ENCODE peak calls at places on chromosomes 16 and 17, in nine cellular contexts. G is HCT116, M is tibial artery, I is tibial nerve, Y is neuronal stem cell, K is PC-9, H is IMR-90, S is uterus, E is heart right ventricle. D is an unnamed sample. For H3K4me1 and H3K27me3, the result is how much of the 10 kb centered on the place peaks cover.

GRCh38 chr16:81610936-81611335 is 166.3 kb downstream of the CMIP start:
- DNase-seq in Y (no peak), M (no peak), S (no peak), I (no peak), E (no peak), K (no peak), G (no peak), H (no peak), D (no peak)

GRCh38 chr16:54407596-54407995 is 121.0 kb upstream of the IRX3 start:
- DNase-seq in Y (no peak), S (no peak), H (peak), G (no peak), M (no peak), I (no peak), K (no peak), E (no peak), D (peak)

GRCh38 chr16:70253291-70254094 is 1.8 kb upstream of the EXOSC6 start:
- DNase-seq in I (peak), Y (peak), M (no peak), H (peak), E (peak), K (no peak), S (no peak), G (peak), D (peak)

GRCh38 chr16:13480801-13481200 is 439.2 kb upstream of the ERCC4 start:
- DNase-seq in E (no peak), S (no peak), Y (no peak), K (peak), G (no peak), M (no peak), H (no peak), I (no peak), D (no peak)

GRCh38 chr16:4924593-4925378 is 12.2 kb downstream of the PPL start:
- DNase-seq in E (no peak), Y (no peak), G (no peak), K (peak), M (no peak), I (no peak), H (no peak), S (no peak), D (no peak)

GRCh38 chr17:4577386-4577993 is 6.8 kb upstream of the SMTNL2 start:
- DNase-seq in M (no peak), G (no peak), S (no peak), I (no peak), E (no peak), H (no peak), Y (no peak), K (no peak), D (peak)

GRCh38 chr17:29113334-29113733 is 66.9 kb downstream of the MYO18A start:
- DNase-seq in I (no peak), H (no peak), G (no peak), K (no peak), E (no peak), S (no peak), M (no peak), Y (no peak), D (no peak)

GRCh38 chr16:81221731-81222130 is 16.8 kb upstream of the BCO1 start:
- DNase-seq in I (no peak), M (no peak), K (no peak), G (no peak), H (no peak), Y (no peak), S (no peak), E (no peak), D (no peak)

GRCh38 chr17:44900894-44901293 is 1.6 kb upstream of the EFTUD2 start:
- DNase-seq in M (peak), S (no peak), I (no peak), Y (no peak), G (no peak), E (no peak), H (peak), K (peak), D (peak)

GRCh38 chr16:31734265-31734664 is 139.3 kb upstream of the ZNF267 start:
- DNase-seq in H (no peak), S (no peak), M (no peak), Y (no peak), I (no peak), G (no peak), K (no peak), E (no peak), D (no peak)

GRCh38 chr17:58330997-58331814 is 2.6 kb upstream of the TSPOAP1 start:
- DNase-seq in Y (no peak), I (no peak), S (no peak), G (no peak), H (no peak), K (no peak), E (no peak), M (no peak), D (no peak)

GRCh38 chr16:17018715-17019014 is 452.1 kb downstream of the XYLT1 start:
- DNase-seq in E (no peak), G (no peak), H (no peak), K (no peak), Y (no peak), I (no peak), M (no peak), S (no peak), D (no peak)

GRCh38 chr16:11526921-11527320 is 59.8 kb downstream of the LITAF start:
- DNase-seq in I (no peak), Y (no peak), S (no peak), E (no peak), K (no peak), H (no peak), M (peak), G (no peak), D (peak)

GRCh38 chr17:55238931-55239297 is 25.8 kb upstream of the HLF start:
- DNase-seq in M (no peak), I (no peak), H (no peak), Y (no peak), K (no peak), E (peak), G (no peak), S (no peak), D (no peak)

GRCh38 chr17:4074831-4075495 is 67.9 kb downstream of the ZZEF1 start:
- DNase-seq in I (no peak), S (no peak), H (peak), E (no peak), Y (peak), K (peak), G (peak), M (no peak), D (peak)

GRCh38 chr17:32445075-32445427 is 741 bp downstream of the PSMD11 start:
- DNase-seq in G (no peak), H (peak), I (no peak), M (no peak), S (no peak), K (peak), Y (no peak), E (peak), D (peak)

GRCh38 chr17:49482144-49482817 is 12.8 kb upstream of the NGFR start:
- DNase-seq in E (no peak), Y (no peak), G (no peak), H (peak), M (no peak), S (no peak), I (no peak), K (no peak), D (no peak)

GRCh38 chr17:64216385-64217248 is 46.4 kb downstream of the TEX2 start:
- DNase-seq in E (peak), S (peak), H (peak), Y (no peak), M (no peak), I (peak), G (no peak), K (no peak), D (no peak)

GRCh38 chr17:79976451-79976850 is 59.2 kb downstream of the TBC1D16 start:
- DNase-seq in Y (no peak), E (no peak), I (no peak), G (no peak), M (peak), H (no peak), S (peak), K (no peak), D (no peak)

GRCh38 chr17:50095626-50096037 is 481 bp downstream of the PDK2 start:
- DNase-seq in H (no peak), I (no peak), E (no peak), S (no peak), G (no peak), Y (no peak), K (no peak), M (no peak), D (no peak)

GRCh38 chr16:68235882-68236803 is at the start of gene ESRP2:
- DNase-seq in M (peak), G (peak), H (no peak), Y (no peak), S (peak), E (no peak), K (peak), I (no peak), D (peak)

GRCh38 chr17:72308744-72309395 is 188.1 kb downstream of the SOX9 start:
- DNase-seq in S (no peak), G (no peak), E (no peak), Y (no peak), M (no peak), K (no peak), H (peak), I (no peak), D (no peak)

GRCh38 chr16:14202697-14203096 is 131.6 kb downstream of the MRTFB start:
- DNase-seq in Y (no peak), S (no peak), I (no peak), K (no peak), M (no peak), G (peak), H (no peak), E (no peak), D (no peak)

GRCh38 chr16:25212636-25213035 is 4.1 kb upstream of the AQP8 start:
- DNase-seq in E (no peak), M (no peak), K (no peak), S (no peak), I (no peak), G (no peak), Y (no peak), H (no peak), D (no peak)

GRCh38 chr17:1511756-1512321 is 4.6 kb downstream of the INPP5K start:
- DNase-seq in E (peak), S (no peak), M (peak), G (no peak), I (no peak), Y (no peak), H (no peak), K (no peak), D (no peak)

GRCh38 chr17:3965123-3965800 is 1.0 kb upstream of the ATP2A3 start:
- DNase-seq in H (no peak), S (no peak), G (peak), M (peak), E (peak), K (peak), Y (peak), I (peak), D (peak)

GRCh38 chr17:2931901-2932300 is 131.5 kb downstream of the OR1D5 start:
- DNase-seq in E (no peak), Y (no peak), M (no peak), H (no peak), I (no peak), K (no peak), S (no peak), G (no peak), D (no peak)

GRCh38 chr16:56451753-56452689 is 667 bp downstream of the OGFOD1 start:
- DNase-seq in I (no peak), H (peak), G (peak), E (peak), M (peak), Y (no peak), S (no peak), K (peak), D (peak)

GRCh38 chr16:68806422-68806821 is 36.9 kb upstream of the TANGO6 start:
- DNase-seq in I (no peak), H (no peak), E (no peak), M (no peak), Y (no peak), S (no peak), G (no peak), K (no peak), D (no peak)

GRCh38 chr16:57797526-57798266 is 4.6 kb downstream of the KIFC3 start:
- DNase-seq in M (no peak), G (no peak), E (no peak), I (no peak), K (peak), Y (no peak), S (no peak), H (no peak), D (no peak)

GRCh38 chr17:58120195-58120822 is 27.9 kb upstream of the OR4D1 start:
- DNase-seq in G (peak), H (peak), E (peak), I (peak), S (no peak), K (peak), M (no peak), Y (peak), D (peak)

GRCh38 chr17:27294689-27295630 is 1.0 kb downstream of the WSB1 start:
- DNase-seq in H (peak), M (peak), I (peak), E (peak), S (peak), K (peak), Y (peak), G (peak), D (peak)

GRCh38 chr17:21252875-21253645 is at the start of gene NATD1:
- DNase-seq in M (peak), S (peak), K (peak), I (peak), Y (peak), E (peak), G (peak), H (peak), D (peak)

GRCh38 chr16:61862756-61863155 is 173.5 kb downstream of the CDH8 start:
- DNase-seq in E (no peak), Y (no peak), G (no peak), M (no peak), K (no peak), S (no peak), I (no peak), H (no peak), D (no peak)

GRCh38 chr16:61862221-61862620 is 174.0 kb downstream of the CDH8 start:
- DNase-seq in E (no peak), I (no peak), S (no peak), M (no peak), Y (no peak), G (no peak), K (no peak), H (no peak), D (no peak)

GRCh38 chr16:61858996-61859395 is 177.2 kb downstream of the CDH8 start:
- DNase-seq in H (no peak), M (no peak), I (no peak), K (no peak), G (no peak), E (no peak), S (no peak), Y (no peak), D (no peak)
- H3K4me1 ChIP-seq in H (under half), M (under half), I (under half), K (under half), G (under half), E (under half), S (under half), Y (under half), D (under half)

GRCh38 chr16:53073053-53073452 is 18.3 kb downstream of the CHD9 start:
- DNase-seq in M (no peak), G (no peak), I (no peak), H (no peak), S (no peak), E (no peak), K (no peak), Y (no peak), D (no peak)

GRCh38 chr16:53069772-53070171 is 15.0 kb downstream of the CHD9 start:
- DNase-seq in M (no peak), I (no peak), S (no peak), Y (no peak), H (no peak), K (no peak), E (no peak), G (no peak), D (no peak)

GRCh38 chr16:53068423-53068833 is 13.6 kb downstream of the CHD9 start:
- DNase-seq in K (no peak), Y (no peak), S (no peak), M (no peak), H (no peak), E (no peak), I (no peak), G (no peak), D (no peak)

GRCh38 chr16:53067675-53068074 is 12.9 kb downstream of the CHD9 start:
- DNase-seq in S (no peak), H (no peak), Y (no peak), G (no peak), M (no peak), I (no peak), K (no peak), E (no peak), D (no peak)

GRCh38 chr16:53071748-53072301 is 17.0 kb downstream of the CHD9 start:
- DNase-seq in G (no peak), Y (no peak), I (peak), S (peak), E (peak), M (peak), K (no peak), H (no peak), D (peak)
- H3K27ac ChIP-seq in G (no peak), Y (peak), I (peak), S (peak), E (peak), M (no peak), K (no peak), H (no peak), D (no peak)

DNA sequence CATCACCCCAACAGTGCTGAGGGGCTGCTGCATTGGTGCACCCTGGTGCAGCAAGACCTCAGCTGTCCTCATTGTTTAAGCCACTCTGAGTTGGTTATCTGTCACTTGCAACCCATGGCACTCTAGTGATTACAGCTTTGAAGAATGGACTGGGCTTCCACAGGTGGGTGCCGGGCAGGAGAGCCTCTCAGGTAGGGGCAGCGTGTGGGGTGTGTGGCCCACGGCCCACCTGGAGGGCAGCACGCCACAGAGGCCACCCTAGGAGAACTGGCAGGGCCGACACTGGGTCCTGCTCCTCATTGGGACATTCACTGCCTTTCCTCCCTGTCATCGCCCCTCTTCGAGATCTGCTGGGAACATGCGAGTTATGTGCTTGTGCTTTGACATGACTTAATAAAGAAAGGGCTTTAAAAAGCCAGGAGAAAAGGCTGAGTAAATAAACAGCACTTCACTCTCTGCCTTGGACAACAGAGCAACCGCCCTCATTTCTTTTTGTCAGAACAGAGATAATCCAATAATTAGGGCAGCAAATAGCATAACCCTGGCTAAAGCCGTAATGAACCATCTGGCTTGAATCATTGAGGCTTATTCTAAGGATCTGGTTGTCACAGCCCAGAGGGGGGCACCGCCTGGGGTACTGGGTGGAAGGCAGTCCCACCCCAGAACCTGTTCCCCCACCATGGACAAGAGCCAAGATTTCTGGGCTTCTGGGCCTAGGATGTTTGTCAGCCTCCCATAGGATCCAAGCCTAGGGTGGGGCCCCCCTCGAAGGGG is 3.0 kb downstream of the DOC2B start:
- DNase-seq in K (no peak), H (no peak), S (no peak), I (no peak), Y (no peak), G (no peak), E (no peak), M (no peak), D (no peak)
- H3K27me3 ChIP-seq in K (under half), H (half or more), S (under half), I (under half), Y (under half), G (under half), E (under half), M (half or more), D (under half)

GRCh38 chr17:40596261-40596919 is 31.1 kb upstream of the CCR7 start:
- DNase-seq in E (no peak), I (no peak), K (no peak), G (peak), S (no peak), H (peak), M (no peak), Y (no peak), D (no peak)

GRCh38 chr17:40600486-40601046 is 35.3 kb upstream of the CCR7 start:
- DNase-seq in G (peak), Y (no peak), K (peak), S (no peak), I (no peak), M (no peak), H (no peak), E (no peak), D (no peak)

GRCh38 chr17:40597168-40598020 is 32.1 kb upstream of the CCR7 start:
- DNase-seq in Y (no peak), E (no peak), H (no peak), K (no peak), I (no peak), M (no peak), S (no peak), G (no peak), D (no peak)

GRCh38 chr17:40598928-40599627 is 33.8 kb upstream of the CCR7 start:
- DNase-seq in K (no peak), M (peak), S (peak), H (peak), E (peak), I (peak), Y (no peak), G (no peak), D (no peak)

GRCh38 chr17:40598021-40598927 is 33.0 kb upstream of the CCR7 start:
- DNase-seq in G (no peak), K (no peak), M (peak), I (no peak), S (no peak), H (no peak), Y (no peak), E (no peak), D (no peak)
- H3K4me1 ChIP-seq in G (under half), K (under half), M (under half), I (under half), S (under half), H (under half), Y (under half), E (under half), D (under half)

DNA sequence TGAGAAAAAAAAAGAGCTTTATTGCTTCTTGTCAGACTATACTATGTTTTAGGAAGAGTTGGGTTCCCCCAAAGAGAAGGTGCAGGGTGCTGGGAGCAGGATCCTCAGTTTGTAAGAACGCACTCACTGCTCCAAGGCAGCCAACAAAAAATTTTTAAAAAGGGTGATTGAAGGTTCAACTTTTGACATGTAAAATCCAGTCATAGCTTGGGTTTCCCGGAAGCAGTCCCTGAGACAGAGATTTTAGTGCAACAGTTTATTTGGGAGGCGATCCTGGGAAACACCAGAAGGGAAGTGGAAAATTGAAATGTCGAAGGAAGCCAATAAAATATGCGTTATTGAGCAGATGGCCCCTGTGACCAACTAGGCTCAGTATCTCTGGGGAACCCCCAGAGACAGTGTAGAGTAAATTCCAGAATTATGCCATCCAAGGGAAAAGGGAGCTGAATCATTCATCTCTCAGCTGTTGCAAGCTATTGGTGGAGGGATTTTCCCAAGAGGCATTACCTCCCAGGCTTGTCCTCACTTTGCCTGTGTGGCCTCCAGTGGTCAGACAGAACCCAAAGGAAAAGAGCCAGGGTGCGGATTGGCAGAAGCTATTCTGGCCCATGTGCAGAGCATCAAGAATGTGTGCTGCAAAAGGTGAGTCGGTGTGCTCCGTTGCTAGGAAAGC is 72.8 kb downstream of the HS3ST3B1 start:
- DNase-seq in M (no peak), I (no peak), H (peak), Y (no peak), G (no peak), S (no peak), E (no peak), K (no peak), D (peak)
- H3K27ac ChIP-seq in M (no peak), I (no peak), H (no peak), Y (no peak), G (no peak), S (no peak), E (no peak), K (no peak), D (peak)

GRCh38 chr17:40089085-40089895 is 11.1 kb downstream of the NR1D1 start:
- DNase-seq in I (no peak), Y (no peak), H (no peak), M (no peak), E (no peak), K (no peak), S (peak), G (no peak), D (no peak)
- H3K27me3 ChIP-seq in I (under half), Y (under half), H (under half), M (under half), E (under half), K (under half), S (under half), G (under half), D (under half)

D was measured in cardiac muscle cell.